ENCODE peak calls at places on chromosomes 12 and 14, in eight cellular contexts. X, C, E, V, F, Q, T and P are unnamed samples.
A peak's percentile ranks its signal among the peaks of the same experiment; 100 is the strongest.

GRCh38 chr14:52042371-52043037 is 26.4 kb downstream of the NID2 start:
- DNase-seq in X (no peak), C (no peak), E (no peak), V (no peak), F (no peak), Q (no peak), T (no peak), P (no peak)

GRCh38 chr12:65232490-65233077 is 45.9 kb upstream of the MSRB3 start:
- DNase-seq in X (no peak), C (no peak), E (no peak), V (peak; percentile 52), F (no peak), Q (no peak), T (peak; percentile 16), P (no peak)

GRCh38 chr12:79782197-79782890 is 91.6 kb upstream of the PAWR start:
- DNase-seq in X (no peak), C (no peak), E (no peak), V (no peak), F (no peak), Q (no peak), T (no peak), P (no peak)

GRCh38 chr12:2652401-2653081 is 142.2 kb upstream of the FKBP4 start:
- DNase-seq in X (no peak), C (no peak), E (no peak), V (no peak), F (no peak), Q (no peak), T (no peak), P (no peak)

GRCh38 chr14:35231207-35231755 is 60.9 kb upstream of the PSMA6 start:
- DNase-seq in X (no peak), C (no peak), E (no peak), V (peak; percentile 34), F (no peak), Q (no peak), T (no peak), P (no peak)

GRCh38 chr14:49865431-49865859 is 12.9 kb upstream of the NEMF start:
- DNase-seq in X (no peak), C (peak; percentile 86), E (peak; percentile 78), V (peak; percentile 70), F (peak; percentile 78), Q (peak; percentile 63), T (peak; percentile 66), P (no peak)

GRCh38 chr14:47676301-47676617 is 854 bp upstream of the MDGA2 start:
- DNase-seq in X (no peak), C (no peak), E (no peak), V (no peak), F (no peak), Q (no peak), T (no peak), P (no peak)

GRCh38 chr14:105252552-105253328 is 4.4 kb downstream of the BTBD6 start:
- DNase-seq in X (no peak), C (no peak), E (no peak), V (no peak), F (no peak), Q (no peak), T (no peak), P (no peak)

GRCh38 chr12:15706010-15706676 is 83.0 kb downstream of the EPS8 start:
- DNase-seq in X (no peak), C (no peak), E (peak; percentile 21), V (no peak), F (peak; percentile 82), Q (no peak), T (no peak), P (no peak)

GRCh38 chr14:22466520-22466919 is 122.5 kb downstream of the DAD1 start:
- DNase-seq in X (no peak), C (no peak), E (no peak), V (no peak), F (no peak), Q (no peak), T (no peak), P (no peak)

GRCh38 chr14:71418591-71419245 is 511.5 kb downstream of the PCNX1 start:
- DNase-seq in X (no peak), C (no peak), E (no peak), V (peak; percentile 77), F (no peak), Q (no peak), T (no peak), P (no peak)

GRCh38 chr12:104381721-104382480 is 74.8 kb upstream of the CHST11 start:
- DNase-seq in X (peak; percentile 51), C (peak; percentile 88), E (peak; percentile 85), V (peak; percentile 78), F (peak; percentile 71), Q (peak; percentile 78), T (peak; percentile 77), P (no peak)

GRCh38 chr12:66290716-66291200 is 11.5 kb upstream of the HELB start:
- DNase-seq in X (no peak), C (no peak), E (no peak), V (no peak), F (no peak), Q (no peak), T (no peak), P (no peak)

GRCh38 chr12:32115404-32116104 is 8.9 kb downstream of the BICD1 start:
- DNase-seq in X (peak; percentile 99), C (peak; percentile 90), E (peak; percentile 52), V (peak; percentile 64), F (peak; percentile 61), Q (no peak), T (peak; percentile 88), P (peak; percentile 98)

GRCh38 chr12:104304261-104305004 is 894 bp downstream of the EID3 start:
- DNase-seq in X (no peak), C (no peak), E (no peak), V (no peak), F (no peak), Q (no peak), T (no peak), P (no peak)